ENCODE peak calls at places on chromosome 2, in nine cellular contexts. L, X, C, J, F, P, A, V and T are unnamed samples. For H3K9me3, the result is how much of the 10 kb centered on the place peaks cover.

GRCh38 chr2:24972315-24972958 is 682 bp upstream of the DNAJC27 start:
- DNase-seq in L (no peak), X (no peak), C (peak), J (peak), F (peak), P (peak), A (peak), V (peak), T (peak)

GRCh38 chr2:120738786-120739771 is 3.4 kb downstream of the GLI2 start:
- DNase-seq in L (no peak), X (no peak), C (no peak), J (peak), F (no peak), P (no peak), A (no peak), V (no peak), T (peak)

GRCh38 chr2:158753561-158754302 is 41.4 kb upstream of the DAPL1 start:
- DNase-seq in L (no peak), X (peak), C (no peak), J (peak), F (peak), P (peak), A (peak), V (peak), T (peak)

GRCh38 chr2:140891614-140892212 is 1239.1 kb downstream of the LRP1B start:
- DNase-seq in L (no peak), X (no peak), C (no peak), J (peak), F (no peak), P (no peak), A (no peak), V (no peak), T (no peak)

GRCh38 chr2:70012887-70013286 is 51.5 kb upstream of the ASPRV1 start:
- DNase-seq in L (no peak), X (no peak), C (no peak), J (no peak), F (no peak), P (no peak), A (no peak), V (no peak), T (no peak)

GRCh38 chr2:137924019-137924418 is 40.3 kb upstream of the HNMT start:
- DNase-seq in L (no peak), X (no peak), C (no peak), J (no peak), F (no peak), P (no peak), A (no peak), V (peak), T (no peak)

GRCh38 chr2:175166216-175166824 is 1.7 kb downstream of the ATF2 start:
- DNase-seq in L (no peak), X (no peak), C (no peak), J (no peak), F (no peak), P (peak), A (no peak), V (no peak), T (no peak)

GRCh38 chr2:225670111-225670974 is 270.8 kb downstream of the NYAP2 start:
- DNase-seq in L (no peak), X (peak), C (no peak), J (peak), F (no peak), P (peak), A (peak), V (no peak), T (no peak)

GRCh38 chr2:231680284-231680991 is 27.9 kb upstream of the PTMA start:
- DNase-seq in L (no peak), X (peak), C (no peak), J (no peak), F (no peak), P (peak), A (no peak), V (peak), T (no peak)

GRCh38 chr2:29487967-29488550 is 372.8 kb downstream of the CLIP4 start:
- DNase-seq in L (no peak), X (no peak), C (no peak), J (no peak), F (no peak), P (peak), A (no peak), V (no peak), T (no peak)

GRCh38 chr2:171287036-171287435 is 126.3 kb upstream of the TLK1 start:
- DNase-seq in L (no peak), X (no peak), C (no peak), J (no peak), F (no peak), P (no peak), A (no peak), V (no peak), T (no peak)

GRCh38 chr2:175126661-175127060 is 41.3 kb downstream of the ATF2 start:
- DNase-seq in L (no peak), X (no peak), C (no peak), J (no peak), F (no peak), P (no peak), A (no peak), V (no peak), T (no peak)

GRCh38 chr2:73640946-73641766 is 1.1 kb downstream of the NAT8 start:
- DNase-seq in L (no peak), X (no peak), C (no peak), J (no peak), F (no peak), P (no peak), A (no peak), V (no peak), T (no peak)

GRCh38 chr2:110802213-110802932 is 70.0 kb downstream of the ACOXL start:
- DNase-seq in L (no peak), X (no peak), C (no peak), J (no peak), F (no peak), P (no peak), A (no peak), V (no peak), T (no peak)

GRCh38 chr2:213476641-213477040 is 192.4 kb downstream of the SPAG16 start:
- DNase-seq in L (no peak), X (no peak), C (no peak), J (no peak), F (no peak), P (peak), A (no peak), V (no peak), T (no peak)

GRCh38 chr2:168920504-168921157 is 19.5 kb downstream of the G6PC2 start:
- DNase-seq in L (no peak), X (peak), C (no peak), J (peak), F (no peak), P (peak), A (peak), V (no peak), T (no peak)

GRCh38 chr2:75064691-75065396 is 106.4 kb downstream of the POLE4 start:
- DNase-seq in L (peak), X (peak), C (peak), J (peak), F (peak), P (peak), A (peak), V (peak), T (peak)

GRCh38 chr2:200777275-200777674 is 34.4 kb upstream of the BZW1 start:
- DNase-seq in L (no peak), X (no peak), C (no peak), J (no peak), F (no peak), P (no peak), A (no peak), V (no peak), T (no peak)

GRCh38 chr2:105924932-105925331 is 180.2 kb downstream of the NCK2 start:
- DNase-seq in L (no peak), X (no peak), C (no peak), J (no peak), F (no peak), P (no peak), A (no peak), V (no peak), T (no peak)

GRCh38 chr2:118539290-118539689 is 308.2 kb downstream of the EN1 start:
- DNase-seq in L (no peak), X (no peak), C (no peak), J (peak), F (peak), P (peak), A (no peak), V (peak), T (peak)

GRCh38 chr2:37324786-37325624 is at the start of gene PRKD3:
- DNase-seq in L (no peak), X (peak), C (peak), J (no peak), F (no peak), P (peak), A (peak), V (peak), T (peak)

GRCh38 chr2:23673830-23674679 is 252.9 kb downstream of the ATAD2B start:
- DNase-seq in L (no peak), X (peak), C (no peak), J (peak), F (no peak), P (peak), A (no peak), V (peak), T (peak)

GRCh38 chr2:64876137-64876647 is 113.0 kb upstream of the SLC1A4 start:
- DNase-seq in L (no peak), X (peak), C (no peak), J (peak), F (no peak), P (peak), A (no peak), V (peak), T (peak)

GRCh38 chr2:84846732-84847131 is 34.2 kb downstream of the TRABD2A start:
- DNase-seq in L (no peak), X (no peak), C (no peak), J (no peak), F (no peak), P (peak), A (no peak), V (no peak), T (no peak)

GRCh38 chr2:160384791-160385190 is 108.8 kb downstream of the RBMS1 start:
- DNase-seq in L (no peak), X (no peak), C (no peak), J (no peak), F (no peak), P (no peak), A (no peak), V (no peak), T (no peak)

GRCh38 chr2:158501301-158501700 is 44.5 kb downstream of the PKP4 start:
- DNase-seq in L (no peak), X (no peak), C (no peak), J (no peak), F (no peak), P (no peak), A (no peak), V (no peak), T (no peak)

GRCh38 chr2:125516496-125517109 is 1139.4 kb upstream of the GYPC start:
- DNase-seq in L (no peak), X (peak), C (no peak), J (peak), F (peak), P (peak), A (peak), V (peak), T (peak)

GRCh38 chr2:127422631-127423475 is 4.6 kb downstream of the PROC start:
- DNase-seq in L (no peak), X (peak), C (peak), J (peak), F (peak), P (peak), A (peak), V (no peak), T (peak)

GRCh38 chr2:219029829-219030165 is 11.5 kb downstream of the CFAP65 start:
- DNase-seq in L (peak), X (peak), C (peak), J (peak), F (peak), P (peak), A (peak), V (peak), T (peak)

GRCh38 chr2:149737882-149738281 is 150.3 kb upstream of the MMADHC start:
- DNase-seq in L (no peak), X (no peak), C (no peak), J (no peak), F (no peak), P (peak), A (no peak), V (no peak), T (no peak)

GRCh38 chr2:187187521-187187920 is 260.5 kb downstream of the CALCRL start:
- DNase-seq in L (no peak), X (no peak), C (no peak), J (no peak), F (no peak), P (no peak), A (no peak), V (no peak), T (no peak)

GRCh38 chr2:102460467-102460866 is 12.6 kb upstream of the SLC9A4 start:
- DNase-seq in L (no peak), X (no peak), C (no peak), J (no peak), F (no peak), P (no peak), A (no peak), V (no peak), T (no peak)

GRCh38 chr2:19356545-19357382 is 1.7 kb downstream of the OSR1 start:
- DNase-seq in L (no peak), X (no peak), C (no peak), J (no peak), F (no peak), P (peak), A (peak), V (no peak), T (no peak)

GRCh38 chr2:19358242-19359020 is at the start of gene OSR1:
- DNase-seq in L (no peak), X (no peak), C (no peak), J (peak), F (no peak), P (peak), A (peak), V (peak), T (peak)

GRCh38 chr2:19355931-19356544 is 2.4 kb downstream of the OSR1 start:
- DNase-seq in L (no peak), X (no peak), C (no peak), J (no peak), F (no peak), P (peak), A (peak), V (no peak), T (no peak)

GRCh38 chr2:19359021-19359357 is 566 bp upstream of the OSR1 start:
- DNase-seq in L (no peak), X (no peak), C (no peak), J (no peak), F (no peak), P (no peak), A (no peak), V (no peak), T (no peak)

GRCh38 chr2:19357383-19358241 is 811 bp downstream of the OSR1 start:
- DNase-seq in L (no peak), X (no peak), C (no peak), J (peak), F (no peak), P (peak), A (peak), V (no peak), T (peak)
- H3K4me3 ChIP-seq in L (peak), X (no peak), C (peak), J (peak), F (no peak), P (peak), A (peak), V (peak), T (peak)

GRCh38 chr2:8953525-8953924 is 50.0 kb downstream of the MBOAT2 start:
- DNase-seq in L (no peak), X (no peak), C (no peak), J (no peak), F (no peak), P (no peak), A (no peak), V (no peak), T (no peak)
- H3K9me3 ChIP-seq in L (under half), X (under half), C (under half), J (under half), F (under half), P (under half), A (under half), V (under half), T (under half)

GRCh38 chr2:43100883-43101662 is 125.3 kb downstream of the ZFP36L2 start:
- DNase-seq in L (peak), X (no peak), C (no peak), J (no peak), F (no peak), P (peak), A (no peak), V (peak), T (no peak)
- H3K4me3 ChIP-seq in L (peak), X (no peak), C (no peak), J (no peak), F (no peak), P (peak), A (no peak), V (peak), T (no peak)

DNA sequence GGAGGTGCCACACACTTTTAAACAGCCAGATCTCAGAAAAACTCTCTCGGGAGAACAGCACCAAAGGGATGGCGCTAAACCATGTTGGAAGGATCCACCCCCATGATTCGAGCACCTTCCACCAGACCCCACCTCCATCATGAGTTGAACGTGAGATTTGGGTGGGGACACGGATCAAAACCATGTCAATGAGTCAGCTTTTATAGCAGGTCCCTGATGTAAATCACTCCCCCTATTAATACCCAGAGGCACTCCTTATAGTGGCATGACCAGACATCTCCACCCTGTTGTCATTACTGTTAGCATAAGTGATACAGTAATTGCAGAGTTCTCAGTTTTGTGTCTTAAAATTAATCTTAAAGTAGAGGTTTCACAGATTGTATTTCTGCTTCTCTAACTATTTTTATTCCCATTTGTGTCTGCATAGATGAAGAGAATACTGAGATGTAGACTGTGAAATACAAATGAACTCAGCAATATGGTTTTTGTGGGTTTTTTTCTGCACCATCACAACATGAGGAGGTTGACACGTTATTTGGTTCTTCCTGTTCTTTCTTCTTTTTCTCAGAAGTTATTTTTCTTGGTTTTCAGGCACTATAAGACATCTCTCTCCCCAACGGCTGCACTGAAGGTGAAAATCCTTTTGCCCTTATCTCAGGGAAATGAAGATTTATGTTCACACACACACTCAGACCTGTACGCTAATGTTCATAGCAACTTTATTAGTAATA is 218.2 kb downstream of the ARL4C start:
- DNase-seq in L (no peak), X (no peak), C (peak), J (no peak), F (no peak), P (no peak), A (no peak), V (no peak), T (no peak)
- H3K9me3 ChIP-seq in L (under half), X (under half), C (under half), J (under half), F (under half), P (under half), A (under half), V (under half), T (under half)

GRCh38 chr2:21561965-21562364 is 438.2 kb downstream of the TDRD15 start:
- DNase-seq in L (no peak), X (no peak), C (no peak), J (no peak), F (no peak), P (no peak), A (no peak), V (no peak), T (no peak)
- H3K4me3 ChIP-seq in L (no peak), X (no peak), C (no peak), J (no peak), F (no peak), P (no peak), A (no peak), V (no peak), T (no peak)

GRCh38 chr2:216735661-216736060 is 40.3 kb upstream of the IGFBP5 start:
- DNase-seq in L (no peak), X (no peak), C (no peak), J (no peak), F (no peak), P (no peak), A (peak), V (no peak), T (no peak)
- H3K9me3 ChIP-seq in L (under half), X (under half), C (under half), J (under half), F (under half), P (under half), A (under half), V (under half), T (under half)

GRCh38 chr2:68737717-68738116 is 3.1 kb downstream of the ARHGAP25 start:
- DNase-seq in L (no peak), X (no peak), C (peak), J (no peak), F (no peak), P (no peak), A (no peak), V (peak), T (no peak)
- H3K4me3 ChIP-seq in L (no peak), X (no peak), C (peak), J (no peak), F (no peak), P (no peak), A (no peak), V (peak), T (no peak)

GRCh38 chr2:167857406-167857805 is 390.0 kb downstream of the STK39 start:
- DNase-seq in L (no peak), X (no peak), C (no peak), J (no peak), F (no peak), P (no peak), A (no peak), V (no peak), T (no peak)
- H3K9me3 ChIP-seq in L (under half), X (under half), C (under half), J (under half), F (under half), P (under half), A (under half), V (under half), T (under half)

DNA sequence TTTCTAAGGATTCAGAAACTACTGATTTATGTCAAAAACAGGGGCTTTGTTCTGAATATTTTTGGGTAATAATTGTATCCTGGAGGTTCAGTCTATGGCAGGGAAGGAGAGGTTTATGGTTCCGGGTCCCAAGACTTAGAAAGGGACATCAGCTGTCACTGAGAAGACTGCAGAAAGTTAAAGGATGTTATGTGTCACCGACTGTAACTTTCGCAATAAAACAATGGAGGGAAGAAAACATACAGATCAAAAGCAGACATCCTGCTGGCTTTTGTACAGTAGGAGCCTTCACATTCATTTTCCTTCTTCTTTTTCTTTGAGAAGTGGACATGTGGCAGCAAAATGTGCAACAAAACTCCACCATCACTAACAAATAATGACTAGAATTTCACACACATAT is 900.7 kb upstream of the SOX11 start:
- DNase-seq in L (no peak), X (no peak), C (no peak), J (no peak), F (no peak), P (no peak), A (no peak), V (no peak), T (no peak)
- H3K4me3 ChIP-seq in L (no peak), X (no peak), C (no peak), J (no peak), F (no peak), P (no peak), A (no peak), V (no peak), T (no peak)